ENCODE peak calls at places on chromosomes 4 and X, in seven cellular contexts. One of them, this sample, is unnamed.

GRCh38 chrX:9729161-9729885 is 36.3 kb downstream of the GPR143 start:
- DNase-seq in ACHN: no peak
- DNase-seq in NCI-H69: no peak
- DNase-seq in PC-9: no peak
- DNase-seq in glutamatergic neuron: no peak
- DNase-seq in fibroblast of lung: no peak
- DNase-seq in Calu3: no peak
- DNase-seq in this sample: no peak

GRCh38 chrX:40267334-40268118 is 169.8 kb upstream of the BCOR start:
- DNase-seq in fibroblast of lung: no peak
- DNase-seq in ACHN: no peak
- DNase-seq in Calu3: no peak
- DNase-seq in PC-9: no peak
- DNase-seq in glutamatergic neuron: no peak
- DNase-seq in NCI-H69: no peak
- DNase-seq in this sample: no peak

GRCh38 chr4:187286536-187286935 is 562.9 kb upstream of the FAT1 start:
- DNase-seq in fibroblast of lung: peak; percentile 50
- DNase-seq in glutamatergic neuron: no peak
- DNase-seq in ACHN: no peak
- DNase-seq in Calu3: no peak
- DNase-seq in NCI-H69: no peak
- DNase-seq in PC-9: no peak
- DNase-seq in this sample: no peak

GRCh38 chr4:108168672-108169562 is at the start of gene LEF1:
- DNase-seq in fibroblast of lung: peak; percentile 49
- DNase-seq in PC-9: peak; percentile 60
- DNase-seq in ACHN: peak; percentile 29
- DNase-seq in glutamatergic neuron: peak; percentile 64
- DNase-seq in Calu3: no peak
- DNase-seq in NCI-H69: peak; percentile 96
- DNase-seq in this sample: peak; percentile 41

GRCh38 chrX:118644378-118644777 is 83.0 kb upstream of the IL13RA1 start:
- DNase-seq in Calu3: peak; percentile 15
- DNase-seq in NCI-H69: peak; percentile 62
- DNase-seq in PC-9: peak; percentile 63
- DNase-seq in fibroblast of lung: peak; percentile 43
- DNase-seq in glutamatergic neuron: no peak
- DNase-seq in ACHN: peak; percentile 29
- DNase-seq in this sample: peak; percentile 1

GRCh38 chr4:83217721-83218522 is 66.7 kb downstream of the COQ2 start:
- DNase-seq in glutamatergic neuron: no peak
- DNase-seq in PC-9: peak; percentile 65
- DNase-seq in fibroblast of lung: no peak
- DNase-seq in Calu3: peak; percentile 6
- DNase-seq in NCI-H69: peak; percentile 56
- DNase-seq in ACHN: no peak
- DNase-seq in this sample: no peak

GRCh38 chrX:24231169-24231568 is 81.6 kb downstream of the ZFX start:
- DNase-seq in glutamatergic neuron: no peak
- DNase-seq in fibroblast of lung: peak; percentile 91
- DNase-seq in PC-9: peak; percentile 37
- DNase-seq in NCI-H69: peak; percentile 4
- DNase-seq in Calu3: no peak
- DNase-seq in ACHN: peak; percentile 47
- DNase-seq in this sample: peak; percentile 50

GRCh38 chrX:47133493-47133892 is 11.0 kb downstream of the NDUFB11 start:
- DNase-seq in ACHN: no peak
- DNase-seq in NCI-H69: no peak
- DNase-seq in Calu3: no peak
- DNase-seq in fibroblast of lung: no peak
- DNase-seq in PC-9: no peak
- DNase-seq in glutamatergic neuron: no peak
- DNase-seq in this sample: no peak

GRCh38 chr4:123017636-123018390 is 95.4 kb upstream of the NUDT6 start:
- DNase-seq in fibroblast of lung: peak; percentile 71
- DNase-seq in NCI-H69: no peak
- DNase-seq in glutamatergic neuron: no peak
- DNase-seq in PC-9: no peak
- DNase-seq in ACHN: peak; percentile 15
- DNase-seq in Calu3: no peak
- DNase-seq in this sample: peak; percentile 84

GRCh38 chr4:76377922-76378321 is 43.0 kb downstream of the CCDC158 start:
- DNase-seq in ACHN: peak; percentile 23
- DNase-seq in glutamatergic neuron: peak; percentile 72
- DNase-seq in NCI-H69: peak; percentile 62
- DNase-seq in fibroblast of lung: peak; percentile 65
- DNase-seq in Calu3: peak; percentile 64
- DNase-seq in PC-9: peak; percentile 43
- DNase-seq in this sample: no peak

GRCh38 chrX:68090266-68090665 is 343.0 kb downstream of the OPHN1 start:
- DNase-seq in PC-9: no peak
- DNase-seq in glutamatergic neuron: no peak
- DNase-seq in ACHN: peak; percentile 0
- DNase-seq in fibroblast of lung: no peak
- DNase-seq in NCI-H69: no peak
- DNase-seq in Calu3: no peak
- DNase-seq in this sample: no peak

GRCh38 chr4:94349193-94349592 is 6.6 kb upstream of the HPGDS start:
- DNase-seq in fibroblast of lung: peak; percentile 55
- DNase-seq in PC-9: no peak
- DNase-seq in Calu3: no peak
- DNase-seq in glutamatergic neuron: no peak
- DNase-seq in ACHN: no peak
- DNase-seq in NCI-H69: no peak
- DNase-seq in this sample: no peak

GRCh38 chr4:107388736-107389135 is 331.3 kb downstream of the PAPSS1 start:
- DNase-seq in glutamatergic neuron: no peak
- DNase-seq in fibroblast of lung: no peak
- DNase-seq in PC-9: no peak
- DNase-seq in NCI-H69: no peak
- DNase-seq in ACHN: no peak
- DNase-seq in Calu3: no peak
- DNase-seq in this sample: no peak

GRCh38 chr4:8505229-8505628 is 64.7 kb downstream of the TRMT44 start:
- DNase-seq in glutamatergic neuron: no peak
- DNase-seq in Calu3: no peak
- DNase-seq in fibroblast of lung: no peak
- DNase-seq in ACHN: no peak
- DNase-seq in NCI-H69: no peak
- DNase-seq in PC-9: no peak
- DNase-seq in this sample: no peak

GRCh38 chrX:17266171-17266570 is 108.8 kb upstream of the NHS start:
- DNase-seq in fibroblast of lung: peak; percentile 60
- DNase-seq in NCI-H69: no peak
- DNase-seq in Calu3: no peak
- DNase-seq in PC-9: no peak
- DNase-seq in glutamatergic neuron: no peak
- DNase-seq in ACHN: no peak
- DNase-seq in this sample: no peak

GRCh38 chr4:122716825-122717448 is 15.6 kb upstream of the BBS12 start:
- DNase-seq in fibroblast of lung: peak; percentile 57
- DNase-seq in PC-9: no peak
- DNase-seq in ACHN: peak; percentile 66
- DNase-seq in NCI-H69: peak; percentile 65
- DNase-seq in glutamatergic neuron: peak; percentile 76
- DNase-seq in Calu3: peak; percentile 72
- DNase-seq in this sample: peak; percentile 57

GRCh38 chrX:13169688-13170087 is 125.3 kb upstream of the FAM9C start:
- DNase-seq in fibroblast of lung: no peak
- DNase-seq in ACHN: no peak
- DNase-seq in glutamatergic neuron: no peak
- DNase-seq in NCI-H69: no peak
- DNase-seq in Calu3: no peak
- DNase-seq in PC-9: no peak
- DNase-seq in this sample: no peak

GRCh38 chr4:70619778-70620177 is 8.8 kb upstream of the ENAM start:
- DNase-seq in PC-9: no peak
- DNase-seq in Calu3: no peak
- DNase-seq in fibroblast of lung: no peak
- DNase-seq in glutamatergic neuron: no peak
- DNase-seq in NCI-H69: no peak
- DNase-seq in ACHN: no peak
- DNase-seq in this sample: no peak

GRCh38 chrX:40933132-40934078 is 151.8 kb upstream of the USP9X start:
- DNase-seq in ACHN: no peak
- DNase-seq in NCI-H69: peak; percentile 48
- DNase-seq in glutamatergic neuron: no peak
- DNase-seq in fibroblast of lung: peak; percentile 72
- DNase-seq in Calu3: no peak
- DNase-seq in PC-9: peak; percentile 65
- DNase-seq in this sample: no peak

GRCh38 chr4:14749910-14750309 is 252.4 kb upstream of the CPEB2 start:
- DNase-seq in NCI-H69: peak; percentile 72
- DNase-seq in PC-9: no peak
- DNase-seq in fibroblast of lung: peak; percentile 5
- DNase-seq in glutamatergic neuron: no peak
- DNase-seq in ACHN: peak; percentile 2
- DNase-seq in Calu3: peak; percentile 7
- DNase-seq in this sample: peak; percentile 9

GRCh38 chr4:124085561-124086180 is 626.9 kb downstream of the ANKRD50 start:
- DNase-seq in ACHN: no peak
- DNase-seq in glutamatergic neuron: no peak
- DNase-seq in NCI-H69: no peak
- DNase-seq in PC-9: no peak
- DNase-seq in Calu3: no peak
- DNase-seq in fibroblast of lung: peak; percentile 91
- DNase-seq in this sample: no peak

GRCh38 chr4:11566440-11567022 is 137.8 kb upstream of the HS3ST1 start:
- DNase-seq in ACHN: no peak
- DNase-seq in fibroblast of lung: no peak
- DNase-seq in NCI-H69: peak; percentile 3
- DNase-seq in PC-9: no peak
- DNase-seq in glutamatergic neuron: no peak
- DNase-seq in Calu3: no peak
- DNase-seq in this sample: no peak

GRCh38 chr4:150149381-150149780 is 71.1 kb downstream of the DCLK2 start:
- DNase-seq in Calu3: no peak
- DNase-seq in ACHN: no peak
- DNase-seq in fibroblast of lung: peak; percentile 67
- DNase-seq in glutamatergic neuron: no peak
- DNase-seq in NCI-H69: peak; percentile 3
- DNase-seq in PC-9: no peak
- DNase-seq in this sample: no peak

GRCh38 chrX:45379186-45379585 is 178.5 kb upstream of the DIPK2B start:
- DNase-seq in ACHN: no peak
- DNase-seq in glutamatergic neuron: no peak
- DNase-seq in fibroblast of lung: no peak
- DNase-seq in Calu3: no peak
- DNase-seq in PC-9: no peak
- DNase-seq in NCI-H69: no peak
- DNase-seq in this sample: no peak

GRCh38 chr4:173318648-173319211 is 15.4 kb downstream of the HMGB2 start:
- DNase-seq in ACHN: peak; percentile 35
- DNase-seq in Calu3: no peak
- DNase-seq in glutamatergic neuron: no peak
- DNase-seq in PC-9: no peak
- DNase-seq in fibroblast of lung: peak; percentile 61
- DNase-seq in NCI-H69: peak; percentile 87
- DNase-seq in this sample: peak; percentile 69

GRCh38 chrX:11757729-11758399 is at the start of gene MSL3:
- DNase-seq in NCI-H69: peak; percentile 81
- DNase-seq in PC-9: peak; percentile 52
- DNase-seq in ACHN: peak; percentile 61
- DNase-seq in fibroblast of lung: peak; percentile 73
- DNase-seq in glutamatergic neuron: peak; percentile 63
- DNase-seq in Calu3: peak; percentile 76
- DNase-seq in this sample: peak; percentile 16

GRCh38 chr4:89108068-89108467 is 3.3 kb upstream of the TIGD2 start:
- DNase-seq in ACHN: no peak
- DNase-seq in NCI-H69: peak; percentile 12
- DNase-seq in fibroblast of lung: no peak
- DNase-seq in Calu3: no peak
- DNase-seq in PC-9: no peak
- DNase-seq in glutamatergic neuron: no peak
- DNase-seq in this sample: no peak

GRCh38 chrX:18537068-18537467 is 111.7 kb downstream of the CDKL5 start:
- DNase-seq in Calu3: no peak
- DNase-seq in ACHN: no peak
- DNase-seq in NCI-H69: no peak
- DNase-seq in fibroblast of lung: no peak
- DNase-seq in PC-9: no peak
- DNase-seq in glutamatergic neuron: no peak
- DNase-seq in this sample: no peak

GRCh38 chrX:107571296-107571998 is 56.9 kb upstream of the PRPS1 start:
- DNase-seq in NCI-H69: no peak
- DNase-seq in ACHN: peak; percentile 81
- DNase-seq in fibroblast of lung: peak; percentile 97
- DNase-seq in glutamatergic neuron: no peak
- DNase-seq in Calu3: peak; percentile 61
- DNase-seq in PC-9: peak; percentile 91
- DNase-seq in this sample: peak; percentile 80

GRCh38 chr4:28462766-28463165 is 1602.1 kb downstream of the STIM2 start:
- DNase-seq in ACHN: no peak
- DNase-seq in NCI-H69: peak; percentile 42
- DNase-seq in fibroblast of lung: no peak
- DNase-seq in glutamatergic neuron: no peak
- DNase-seq in Calu3: no peak
- DNase-seq in PC-9: no peak
- DNase-seq in this sample: no peak

GRCh38 chr4:37441231-37442061 is 196.9 kb downstream of the NWD2 start:
- DNase-seq in fibroblast of lung: peak; percentile 6
- DNase-seq in Calu3: peak; percentile 9
- DNase-seq in glutamatergic neuron: no peak
- DNase-seq in NCI-H69: no peak
- DNase-seq in PC-9: peak; percentile 96
- DNase-seq in ACHN: no peak
- DNase-seq in this sample: peak; percentile 57

GRCh38 chrX:8730812-8731578 is 942 bp downstream of the ANOS1 start:
- DNase-seq in glutamatergic neuron: peak; percentile 28
- DNase-seq in fibroblast of lung: no peak
- DNase-seq in Calu3: no peak
- DNase-seq in ACHN: no peak
- DNase-seq in NCI-H69: peak; percentile 28
- DNase-seq in PC-9: no peak
- DNase-seq in this sample: no peak

GRCh38 chr4:73573794-73574528 is 46.3 kb downstream of the RASSF6 start:
- DNase-seq in fibroblast of lung: peak; percentile 67
- DNase-seq in Calu3: peak; percentile 70
- DNase-seq in ACHN: peak; percentile 69
- DNase-seq in NCI-H69: peak; percentile 85
- DNase-seq in glutamatergic neuron: peak; percentile 70
- DNase-seq in PC-9: no peak
- DNase-seq in this sample: peak; percentile 46

GRCh38 chrX:129769467-129770154 is 10.1 kb upstream of the SASH3 start:
- DNase-seq in NCI-H69: no peak
- DNase-seq in ACHN: no peak
- DNase-seq in glutamatergic neuron: no peak
- DNase-seq in PC-9: no peak
- DNase-seq in Calu3: no peak
- DNase-seq in fibroblast of lung: peak; percentile 6
- DNase-seq in this sample: no peak

GRCh38 chr4:65007841-65008439 is 598.7 kb upstream of the TECRL start:
- DNase-seq in Calu3: peak; percentile 8
- DNase-seq in ACHN: peak; percentile 48
- DNase-seq in PC-9: no peak
- DNase-seq in glutamatergic neuron: no peak
- DNase-seq in fibroblast of lung: peak; percentile 59
- DNase-seq in NCI-H69: peak; percentile 77
- DNase-seq in this sample: peak; percentile 59

GRCh38 chr4:124727331-124727730 is 14.8 kb upstream of the ANKRD50 start:
- DNase-seq in glutamatergic neuron: no peak
- DNase-seq in Calu3: no peak
- DNase-seq in fibroblast of lung: peak; percentile 39
- DNase-seq in NCI-H69: no peak
- DNase-seq in PC-9: no peak
- DNase-seq in ACHN: no peak
- DNase-seq in this sample: no peak

GRCh38 chr4:143482753-143483362 is 30.6 kb upstream of the SMARCA5 start:
- DNase-seq in glutamatergic neuron: no peak
- DNase-seq in PC-9: peak; percentile 40
- DNase-seq in fibroblast of lung: peak; percentile 47
- DNase-seq in ACHN: peak; percentile 55
- DNase-seq in NCI-H69: peak; percentile 54
- DNase-seq in Calu3: peak; percentile 24
- DNase-seq in this sample: peak; percentile 5

This sample was measured in kidney glomerular epithelial cell.